ENCODE peak calls at places on chromosomes 13 and 19, in seven cellular contexts. J is left ventricle myocardium inferior; E is cardiac muscle cell; U is mesendoderm; G is K562; Z is heart right ventricle; K is CD4-positive, CD25-positive, alpha-beta regulatory T cell. I is an unnamed sample. For H3K27me3 and H3K4me1, the result is how much of the 10 kb centered on the place peaks cover.

GRCh38 chr19:18450934-18451836 is 13.3 kb upstream of the ISYNA1 start:
- DNase-seq in J (peak), E (peak), U (peak), G (peak), Z (peak), K (peak), I (peak)

GRCh38 chr13:37109080-37109678 is 3.7 kb upstream of the CSNK1A1L start:
- DNase-seq in J (no peak), E (peak), U (peak), G (no peak), Z (peak), K (no peak), I (no peak)

GRCh38 chr19:10553943-10554381 is 10.3 kb downstream of the ATG4D start:
- DNase-seq in J (no peak), E (no peak), U (no peak), G (no peak), Z (no peak), K (peak), I (no peak)

GRCh38 chr19:40331052-40331451 is 17.1 kb downstream of the C19orf47 start:
- DNase-seq in J (no peak), E (no peak), U (no peak), G (no peak), Z (no peak), K (no peak), I (no peak)

GRCh38 chr13:21696865-21697448 is 26.1 kb downstream of the FGF9 start:
- DNase-seq in J (no peak), E (no peak), U (no peak), G (no peak), Z (no peak), K (no peak), I (no peak)

GRCh38 chr19:50750010-50750409 is 20.3 kb upstream of the GPR32 start:
- DNase-seq in J (no peak), E (no peak), U (no peak), G (no peak), Z (no peak), K (no peak), I (peak)

GRCh38 chr19:35043906-35044305 is 2.4 kb downstream of the HPN start:
- DNase-seq in J (no peak), E (no peak), U (no peak), G (no peak), Z (no peak), K (no peak), I (no peak)

GRCh38 chr13:107721436-107721835 is 493.9 kb downstream of the LIG4 start:
- DNase-seq in J (no peak), E (no peak), U (no peak), G (no peak), Z (no peak), K (no peak), I (no peak)

DNA sequence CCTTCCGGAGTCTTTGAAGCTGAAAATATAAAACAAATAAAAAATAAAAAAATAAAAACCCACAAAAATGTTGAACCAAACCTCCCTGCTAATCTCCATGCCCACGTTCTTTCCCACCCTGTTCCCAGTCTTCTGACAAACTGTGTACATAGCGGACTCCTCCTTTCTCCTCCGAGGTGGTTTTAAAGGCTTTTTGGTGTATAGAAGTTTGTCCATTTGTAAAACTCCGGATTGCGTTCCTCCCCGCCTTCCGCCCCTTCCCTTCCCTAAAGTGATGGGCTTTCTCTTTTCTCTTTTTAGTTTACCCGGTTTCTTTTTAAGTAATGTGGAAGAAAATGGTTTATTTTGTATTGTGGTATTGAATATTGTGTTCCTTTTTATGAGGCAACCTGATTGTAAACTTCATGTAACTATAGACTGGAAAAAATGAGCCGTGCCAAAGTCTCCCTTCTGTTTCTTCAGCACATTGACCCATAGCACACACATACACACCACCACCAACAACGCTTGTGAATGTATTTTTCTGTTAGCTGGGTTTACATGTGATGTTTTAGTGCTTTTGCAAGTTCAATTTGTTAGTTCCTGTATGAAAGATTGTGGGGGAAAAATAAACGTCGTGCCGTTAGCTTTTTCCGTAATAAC is 4.4 kb downstream of the ZIC2 start:
- DNase-seq in J (no peak), E (no peak), U (no peak), G (no peak), Z (no peak), K (no peak), I (no peak)
- H3K27me3 ChIP-seq in J (half or more), E (half or more), U (under half), G (under half), Z (half or more), K (under half), I (half or more)

DNA sequence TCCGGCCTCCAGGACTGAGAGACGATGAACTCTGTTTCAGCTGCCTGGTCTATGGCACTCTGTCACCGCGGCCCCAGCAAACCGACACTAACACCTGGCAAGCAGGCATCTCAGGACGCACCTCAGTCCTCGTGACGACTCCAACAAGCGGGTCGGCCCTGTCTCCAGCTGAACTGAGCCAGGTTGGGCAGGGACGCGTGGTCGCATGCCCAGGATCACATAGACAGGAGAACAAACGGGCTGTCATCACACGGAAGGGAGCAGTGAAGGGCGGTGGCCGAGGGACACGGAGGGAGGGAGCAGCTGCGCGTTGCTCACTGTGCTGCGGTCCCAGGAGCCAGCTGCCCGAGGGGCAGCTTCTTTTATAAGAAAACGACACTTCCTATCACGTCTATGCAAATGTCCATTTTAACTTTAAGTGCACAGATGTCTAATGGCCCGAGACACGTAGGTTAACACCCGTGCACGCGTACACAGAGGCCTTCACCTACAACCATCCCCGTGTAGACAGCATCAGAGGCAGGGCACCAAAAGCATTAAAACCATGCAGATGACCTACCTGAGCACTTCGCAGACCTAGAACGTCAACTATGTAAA is 8.9 kb downstream of the SGTA start:
- DNase-seq in J (peak), E (no peak), U (no peak), G (no peak), Z (peak), K (no peak), I (no peak)
- H3K4me1 ChIP-seq in J (half or more), E (under half), U (under half), G (under half), Z (half or more), K (under half), I (under half)

GRCh38 chr19:4303778-4304508 is 455 bp upstream of the FSD1 start:
- DNase-seq in J (no peak), E (no peak), U (no peak), G (no peak), Z (no peak), K (no peak), I (no peak)

GRCh38 chr19:4301590-4302237 is 475 bp downstream of the TMIGD2 start:
- DNase-seq in J (no peak), E (no peak), U (no peak), G (no peak), Z (no peak), K (no peak), I (peak)

GRCh38 chr19:4300589-4300988 is 1.6 kb downstream of the TMIGD2 start:
- DNase-seq in J (no peak), E (no peak), U (no peak), G (no peak), Z (no peak), K (no peak), I (no peak)

GRCh38 chr19:4304509-4305252 is at the start of gene FSD1:
- DNase-seq in J (no peak), E (peak), U (peak), G (peak), Z (no peak), K (peak), I (peak)

DNA sequence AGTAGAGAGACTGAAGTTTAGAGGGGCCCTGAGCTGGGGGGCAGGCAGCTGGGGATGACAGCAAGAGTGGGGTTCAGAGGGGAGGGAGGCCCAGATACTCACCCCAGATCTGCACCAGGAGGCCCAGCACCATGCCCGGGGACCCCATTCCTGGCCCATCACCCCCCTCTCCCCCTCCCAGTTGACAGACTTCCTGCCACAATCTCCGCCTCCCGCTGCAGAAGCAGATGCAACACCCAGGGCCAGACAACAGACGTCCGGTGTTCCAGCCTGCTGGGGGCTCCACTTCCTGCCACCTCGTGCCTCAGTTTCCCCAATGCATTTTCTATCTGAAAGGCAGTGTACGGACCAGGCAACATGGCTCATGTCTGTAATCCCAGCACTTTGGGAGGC is at the start of gene TMIGD2:
- DNase-seq in J (no peak), E (no peak), U (no peak), G (no peak), Z (no peak), K (no peak), I (no peak)
- H3K27me3 ChIP-seq in J (half or more), E (under half), U (under half), G (under half), Z (under half), K (under half), I (under half)

GRCh38 chr19:54959840-54960239 is 6.3 kb upstream of the NLRP2 start:
- DNase-seq in J (no peak), E (no peak), U (no peak), G (peak), Z (no peak), K (no peak), I (no peak)

GRCh38 chr19:54952591-54953344 is 5.4 kb upstream of the NLRP7 start:
- DNase-seq in J (no peak), E (peak), U (peak), G (no peak), Z (no peak), K (no peak), I (no peak)

GRCh38 chr19:54949412-54949811 is 2.1 kb upstream of the NLRP7 start:
- DNase-seq in J (no peak), E (no peak), U (no peak), G (no peak), Z (no peak), K (no peak), I (no peak)

GRCh38 chr19:54955356-54955755 is 8.0 kb upstream of the NLRP7 start:
- DNase-seq in J (no peak), E (no peak), U (no peak), G (no peak), Z (no peak), K (no peak), I (no peak)
- H3K4me1 ChIP-seq in J (under half), E (under half), U (under half), G (under half), Z (under half), K (under half), I (under half)

DNA sequence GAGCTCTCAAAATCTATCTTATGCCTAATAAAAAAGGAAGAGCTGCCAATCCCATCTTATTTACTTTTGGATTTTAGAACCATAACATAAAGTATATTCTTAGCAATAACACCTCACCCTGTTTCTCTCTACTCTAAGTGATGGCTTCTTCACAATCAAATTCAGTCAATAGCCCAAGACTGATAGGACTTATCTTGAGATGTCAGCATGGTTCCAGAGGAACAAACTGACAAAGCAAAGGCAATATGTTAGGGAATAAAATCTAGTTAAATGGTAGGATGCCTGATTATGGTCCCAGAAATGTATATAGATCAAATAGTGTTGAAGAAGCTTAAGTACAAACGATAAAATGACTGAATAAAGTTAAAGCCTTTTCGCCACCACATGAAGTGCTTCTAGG is 36.3 kb downstream of the DACH1 start:
- DNase-seq in J (no peak), E (no peak), U (peak), G (no peak), Z (no peak), K (no peak), I (no peak)
- H3K27me3 ChIP-seq in J (under half), E (under half), U (under half), G (under half), Z (under half), K (under half), I (under half)